ENCODE peak calls at places on chromosomes 13 and 19, in ten cellular contexts. D is esophagus squamous epithelium; C is NCI-H774; I is stomach; E is DMS53; X is T-helper 22 cell; Y is activated CD4-positive, alpha-beta T cell treated with anti-CD3 and anti-CD28 coated beads, Interleukin-2, amount 50 U/mL, for 24 hours; W is KG1; G is esophagus muscularis mucosa; S is HS-5. P is an unnamed sample.

GRCh38 chr13:106156468-106156867 is 379.0 kb downstream of the EFNB2 start:
- DNase-seq in X (no peak), E (no peak), W (no peak), S (peak), G (no peak), D (no peak), Y (no peak), C (no peak), I (no peak), P (no peak)

GRCh38 chr19:20051841-20052768 is 12.8 kb upstream of the ZNF682 start:
- DNase-seq in G (peak), S (peak), X (peak), Y (peak), E (peak), W (peak), C (peak), D (peak), I (peak), P (peak)

GRCh38 chr13:21837841-21838551 is 167.1 kb downstream of the FGF9 start:
- DNase-seq in Y (no peak), G (no peak), E (peak), D (no peak), S (peak), I (no peak), X (no peak), W (no peak), C (no peak), P (no peak)

GRCh38 chr13:23928985-23929384 is 31.7 kb upstream of the C1QTNF9B start:
- DNase-seq in W (no peak), S (peak), E (no peak), I (no peak), X (no peak), Y (no peak), D (no peak), G (no peak), C (no peak), P (no peak)

GRCh38 chr13:33194820-33195692 is 90.5 kb downstream of the STARD13 start:
- DNase-seq in X (no peak), G (no peak), I (peak), D (no peak), W (no peak), C (peak), E (peak), Y (no peak), S (no peak), P (no peak)

GRCh38 chr19:15464394-15465385 is at the start of gene RASAL3:
- DNase-seq in S (no peak), D (no peak), X (peak), G (no peak), W (peak), Y (peak), I (no peak), E (no peak), C (no peak), P (peak)

GRCh38 chr13:51950722-51951121 is 60.5 kb downstream of the ATP7B start:
- DNase-seq in X (no peak), W (no peak), S (no peak), Y (no peak), I (no peak), D (no peak), E (no peak), C (no peak), G (no peak), P (no peak)

GRCh38 chr19:19558055-19558454 is 20.0 kb downstream of the CILP2 start:
- DNase-seq in G (no peak), S (no peak), I (no peak), Y (no peak), E (no peak), X (no peak), W (no peak), C (no peak), D (no peak), P (no peak)

GRCh38 chr19:46821512-46822359 is 28.9 kb downstream of the AP2S1 start:
- DNase-seq in X (peak), E (peak), W (no peak), I (no peak), D (no peak), Y (peak), G (no peak), S (no peak), C (no peak), P (peak)

GRCh38 chr19:17579523-17580244 is 24.2 kb downstream of the COLGALT1 start:
- DNase-seq in D (no peak), W (no peak), C (peak), I (no peak), S (no peak), Y (no peak), G (no peak), E (peak), X (no peak), P (no peak)

GRCh38 chr19:13008926-13009787 is 13.9 kb downstream of the NFIX start:
- DNase-seq in W (no peak), Y (no peak), X (no peak), I (no peak), D (no peak), G (no peak), S (no peak), C (no peak), E (no peak), P (no peak)

GRCh38 chr13:30510811-30511371 is 45.2 kb upstream of the HMGB1 start:
- DNase-seq in W (no peak), I (no peak), X (no peak), E (no peak), C (no peak), Y (no peak), S (no peak), D (no peak), G (no peak), P (no peak)

GRCh38 chr19:6354098-6354674 is 7.1 kb upstream of the CLPP start:
- DNase-seq in I (no peak), S (no peak), E (peak), G (no peak), X (no peak), W (no peak), D (no peak), C (no peak), Y (no peak), P (no peak)

GRCh38 chr19:40862785-40863184 is 12.5 kb upstream of the CYP2A6 start:
- DNase-seq in E (no peak), S (peak), Y (no peak), D (no peak), X (no peak), I (no peak), G (no peak), W (no peak), C (no peak), P (no peak)

GRCh38 chr19:13796301-13797057 is 1.2 kb downstream of the ZSWIM4 start:
- DNase-seq in S (peak), E (no peak), I (peak), X (no peak), D (no peak), C (no peak), G (peak), Y (no peak), W (no peak), P (no peak)

GRCh38 chr19:58562126-58563033 is 4.0 kb upstream of the UBE2M start:
- DNase-seq in G (no peak), C (no peak), X (no peak), E (no peak), W (no peak), I (peak), S (no peak), Y (no peak), D (no peak), P (no peak)

GRCh38 chr19:52535831-52536800 is 8.6 kb downstream of the ZNF808 start:
- DNase-seq in C (no peak), I (peak), S (no peak), Y (peak), D (peak), G (peak), E (no peak), X (peak), W (peak), P (peak)

GRCh38 chr19:18985257-18985656 is 44.2 kb upstream of the HOMER3 start:
- DNase-seq in W (peak), I (no peak), Y (no peak), X (no peak), S (no peak), E (no peak), D (no peak), G (no peak), C (no peak), P (no peak)

GRCh38 chr13:51666316-51666715 is 82.1 kb downstream of the WDFY2 start:
- DNase-seq in W (no peak), C (no peak), G (no peak), X (no peak), Y (no peak), S (no peak), E (peak), I (no peak), D (no peak), P (no peak)

GRCh38 chr19:57643734-57644133 is 10.8 kb downstream of the ZNF211 start:
- DNase-seq in I (no peak), D (no peak), X (no peak), W (no peak), C (no peak), Y (no peak), S (no peak), E (no peak), G (no peak), P (no peak)

GRCh38 chr13:52845766-52846566 is 2.5 kb downstream of the PCDH8 start:
- DNase-seq in W (no peak), D (no peak), I (no peak), X (no peak), S (no peak), E (peak), C (no peak), Y (no peak), G (no peak), P (no peak)

GRCh38 chr19:31085125-31085524 is 264.1 kb downstream of the TSHZ3 start:
- DNase-seq in G (no peak), D (no peak), C (no peak), I (no peak), S (no peak), X (no peak), Y (no peak), W (no peak), E (no peak), P (no peak)

GRCh38 chr19:5251096-5252065 is 89.2 kb downstream of the PTPRS start:
- DNase-seq in I (no peak), X (no peak), W (no peak), G (no peak), C (no peak), E (no peak), S (no peak), Y (no peak), D (no peak), P (no peak)

GRCh38 chr19:609001-609340 is 19.3 kb downstream of the HCN2 start:
- DNase-seq in D (no peak), I (peak), E (peak), X (no peak), C (peak), W (no peak), Y (no peak), G (no peak), S (no peak), P (no peak)

GRCh38 chr13:24038405-24038804 is 122.1 kb upstream of the SPATA13 start:
- DNase-seq in W (no peak), C (no peak), G (no peak), D (no peak), S (no peak), X (no peak), Y (no peak), E (no peak), I (no peak), P (no peak)

P was measured in effector memory CD4-positive, alpha-beta T cell.